ENCODE peak calls at places on chromosomes 16 and 17, in ten cellular contexts. N, T, L, A, S, X, Y, Z, M and Q are unnamed samples.

GRCh38 chr17:15926039-15926740 is 18.7 kb upstream of the ADORA2B start:
- DNase-seq in N (no peak), T (peak), L (no peak), A (no peak), S (peak), X (no peak), Y (peak), Z (no peak), M (no peak), Q (no peak)

GRCh38 chr17:4711671-4712111 is 1.3 kb downstream of the ARRB2 start:
- DNase-seq in N (no peak), T (no peak), L (no peak), A (peak), S (peak), X (no peak), Y (peak), Z (no peak), M (no peak), Q (no peak)

GRCh38 chr17:41522301-41523224 is 3.9 kb upstream of the KRT15 start:
- DNase-seq in N (no peak), T (no peak), L (no peak), A (no peak), S (peak), X (no peak), Y (no peak), Z (no peak), M (no peak), Q (no peak)

GRCh38 chr17:28407130-28407973 is 1.3 kb upstream of the SLC46A1 start:
- DNase-seq in N (peak), T (no peak), L (no peak), A (no peak), S (no peak), X (no peak), Y (no peak), Z (no peak), M (no peak), Q (peak)

GRCh38 chr16:11211061-11211976 is 44.7 kb downstream of the SOCS1 start:
- DNase-seq in N (no peak), T (no peak), L (no peak), A (no peak), S (no peak), X (no peak), Y (no peak), Z (no peak), M (no peak), Q (no peak)

GRCh38 chr16:80198265-80198994 is 342.4 kb upstream of the DYNLRB2 start:
- DNase-seq in N (no peak), T (peak), L (peak), A (no peak), S (no peak), X (no peak), Y (no peak), Z (peak), M (no peak), Q (no peak)

GRCh38 chr16:57115504-57116182 is 23.3 kb downstream of the CPNE2 start:
- DNase-seq in N (peak), T (peak), L (peak), A (peak), S (no peak), X (no peak), Y (peak), Z (no peak), M (no peak), Q (peak)

GRCh38 chr17:78826836-78827509 is 13.6 kb downstream of the USP36 start:
- DNase-seq in N (no peak), T (no peak), L (no peak), A (no peak), S (peak), X (no peak), Y (peak), Z (no peak), M (no peak), Q (no peak)

GRCh38 chr17:82590216-82590615 is 58.0 kb downstream of the WDR45B start:
- DNase-seq in N (no peak), T (no peak), L (no peak), A (no peak), S (no peak), X (no peak), Y (no peak), Z (no peak), M (no peak), Q (no peak)

GRCh38 chr16:77306050-77306616 is 106.9 kb downstream of the SYCE1L start:
- DNase-seq in N (no peak), T (no peak), L (no peak), A (no peak), S (no peak), X (no peak), Y (no peak), Z (no peak), M (no peak), Q (no peak)

GRCh38 chr17:18966831-18967624 is 15.1 kb downstream of the SLC5A10 start:
- DNase-seq in N (peak), T (peak), L (peak), A (no peak), S (peak), X (no peak), Y (no peak), Z (no peak), M (no peak), Q (peak)
- H3K4me3 ChIP-seq in N (no peak), T (no peak), L (no peak), A (no peak), S (no peak), X (no peak), Y (no peak), Z (no peak), M (no peak), Q (no peak)

GRCh38 chr17:72363336-72363620 is 242.5 kb downstream of the SOX9 start:
- DNase-seq in N (no peak), T (no peak), L (no peak), A (no peak), S (no peak), X (no peak), Y (no peak), Z (no peak), M (no peak), Q (no peak)
- TF ChIP-seq CTCF in N (no peak), T (no peak), L (no peak), A (no peak), S (no peak), X (no peak), Y (no peak), Z (no peak), M (no peak), Q (no peak)

GRCh38 chr16:75732871-75733270 is 6.6 kb upstream of the CPHXL start:
- DNase-seq in N (no peak), T (no peak), L (no peak), A (no peak), S (no peak), X (no peak), Y (no peak), Z (no peak), M (no peak), Q (no peak)
- H3K27ac ChIP-seq in N (no peak), T (no peak), L (peak), A (no peak), S (peak), X (no peak), Y (peak), Z (no peak), M (no peak), Q (no peak)

GRCh38 chr17:57762375-57762916 is 17.3 kb upstream of the CCDC182 start:
- DNase-seq in N (peak), T (no peak), L (no peak), A (no peak), S (no peak), X (no peak), Y (no peak), Z (no peak), M (no peak), Q (no peak)
- H3K4me3 ChIP-seq in N (peak), T (no peak), L (no peak), A (no peak), S (no peak), X (no peak), Y (no peak), Z (no peak), M (no peak), Q (no peak)

DNA sequence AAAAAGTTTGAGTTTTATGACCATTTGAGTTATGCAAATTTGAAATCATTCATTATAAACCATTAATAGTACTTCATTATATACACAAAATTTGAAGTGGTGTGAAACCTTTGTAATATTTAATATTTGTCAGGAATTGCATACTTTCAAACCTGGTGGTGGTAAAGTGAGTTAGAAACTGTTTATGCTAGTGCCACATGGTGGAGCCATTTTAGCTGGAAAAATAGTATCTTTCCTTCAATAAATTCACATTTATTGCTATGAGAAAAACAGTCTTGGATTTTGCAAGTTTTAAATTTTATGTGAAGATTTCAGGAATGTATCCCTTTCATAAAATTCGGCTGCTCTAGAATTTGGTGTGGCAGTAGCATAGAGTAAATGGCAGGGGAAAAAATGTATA is 7.3 kb upstream of the BLMH start:
- DNase-seq in N (no peak), T (peak), L (peak), A (no peak), S (no peak), X (no peak), Y (no peak), Z (peak), M (no peak), Q (no peak)
- TF ChIP-seq CTCF in N (peak), T (peak), L (peak), A (no peak), S (peak), X (peak), Y (no peak), Z (peak), M (no peak), Q (peak)

GRCh38 chr16:75249441-75249840 is 2.0 kb downstream of the BCAR1 start:
- DNase-seq in N (no peak), T (no peak), L (no peak), A (no peak), S (no peak), X (no peak), Y (no peak), Z (no peak), M (no peak), Q (no peak)
- H3K27ac ChIP-seq in N (no peak), T (no peak), L (peak), A (peak), S (peak), X (no peak), Y (peak), Z (peak), M (peak), Q (no peak)

DNA sequence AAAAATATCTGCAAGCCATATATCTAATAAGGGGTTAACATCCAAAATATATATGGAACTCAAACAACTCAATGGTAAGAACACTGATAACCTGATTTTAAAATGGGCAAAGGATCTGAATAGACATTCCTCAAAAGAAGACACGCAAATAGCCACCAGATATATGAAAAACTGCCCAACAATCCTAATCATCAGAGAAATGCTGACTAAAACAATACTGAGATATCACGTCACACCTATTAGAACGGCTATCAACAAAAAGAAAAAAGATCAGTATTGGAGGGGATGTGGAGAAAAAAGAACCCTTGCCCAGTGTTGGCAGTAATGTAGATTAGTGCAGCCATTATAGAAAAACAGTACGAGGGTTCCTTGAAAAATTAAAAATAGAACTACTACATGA is 97.2 kb downstream of the CEP112 start:
- DNase-seq in N (no peak), T (no peak), L (no peak), A (no peak), S (no peak), X (no peak), Y (no peak), Z (no peak), M (no peak), Q (no peak)
- H3K4me3 ChIP-seq in N (no peak), T (no peak), L (no peak), A (no peak), S (no peak), X (no peak), Y (no peak), Z (no peak), M (no peak), Q (no peak)